ENCODE peak calls at places on chromosomes 13 and 19, in six cellular contexts. L is tibial nerve, P is tibial artery, W is testis, K is left ventricle myocardium inferior, X is RWPE2. T is an unnamed sample.

GRCh38 chr13:29537736-29538624 is 57.5 kb downstream of the SLC7A1 start:
- DNase-seq in L (no peak), W (no peak), P (no peak), K (no peak), X (no peak), T (no peak)

GRCh38 chr19:40689339-40690049 is 957 bp downstream of the NUMBL start:
- DNase-seq in K (peak), P (peak), W (no peak), X (peak), L (no peak), T (no peak)

GRCh38 chr13:108948269-108948671 is 318.9 kb downstream of the MYO16 start:
- DNase-seq in L (no peak), W (peak), X (no peak), K (no peak), P (no peak), T (no peak)

GRCh38 chr19:1453525-1454371 is 3.8 kb downstream of the APC2 start:
- DNase-seq in P (no peak), X (no peak), L (peak), K (no peak), W (peak), T (no peak)

GRCh38 chr13:57629821-57630235 is 1.7 kb upstream of the PCDH17 start:
- DNase-seq in L (no peak), K (peak), X (peak), P (peak), W (peak), T (no peak)

GRCh38 chr19:20078696-20079095 is 896 bp downstream of the ZNF90 start:
- DNase-seq in K (peak), P (peak), X (no peak), L (no peak), W (peak), T (no peak)

GRCh38 chr19:13212759-13213330 is 62.6 kb downstream of the IER2 start:
- DNase-seq in K (peak), W (peak), L (no peak), X (no peak), P (no peak), T (no peak)

GRCh38 chr19:53504903-53505302 is 33.0 kb upstream of the ZNF331 start:
- DNase-seq in P (peak), X (no peak), L (no peak), W (peak), K (no peak), T (no peak)

GRCh38 chr13:45255253-45255987 is 54.6 kb upstream of the KCTD4 start:
- DNase-seq in L (no peak), K (no peak), P (no peak), W (no peak), X (no peak), T (no peak)

GRCh38 chr19:38617283-38617763 is 430 bp downstream of the MAP4K1 start:
- DNase-seq in W (no peak), P (no peak), K (no peak), X (no peak), L (no peak), T (no peak)

GRCh38 chr19:33630880-33631627 is 9.3 kb downstream of the CHST8 start:
- DNase-seq in L (no peak), W (no peak), X (no peak), K (no peak), P (no peak), T (no peak)

GRCh38 chr13:27245610-27246009 is 5.7 kb upstream of the RPL21 start:
- DNase-seq in L (no peak), X (no peak), K (no peak), P (no peak), W (no peak), T (no peak)

GRCh38 chr19:51333836-51334460 is 8.0 kb downstream of the VSIG10L start:
- DNase-seq in K (no peak), W (peak), L (no peak), X (no peak), P (no peak), T (no peak)

GRCh38 chr19:55677572-55678028 is 2.6 kb downstream of the EPN1 start:
- DNase-seq in P (no peak), K (no peak), X (no peak), W (no peak), L (no peak), T (no peak)

GRCh38 chr13:20241593-20241992 is 9.5 kb upstream of the GJB6 start:
- DNase-seq in P (no peak), X (no peak), L (no peak), W (no peak), K (no peak), T (no peak)

GRCh38 chr13:81116461-81117282 is 775.7 kb upstream of the SPRY2 start:
- DNase-seq in W (no peak), L (no peak), P (no peak), K (no peak), X (no peak), T (no peak)

GRCh38 chr13:32347651-32348050 is 32.3 kb downstream of the BRCA2 start:
- DNase-seq in L (no peak), K (no peak), X (no peak), W (no peak), P (no peak), T (no peak)

GRCh38 chr13:79405831-79406596 is at the start of gene RBM26:
- DNase-seq in L (peak), K (peak), W (peak), P (peak), X (peak), T (peak)

GRCh38 chr13:82878536-82878935 is 1003.7 kb downstream of the SLITRK1 start:
- DNase-seq in W (no peak), L (no peak), K (no peak), P (no peak), X (no peak), T (no peak)

GRCh38 chr13:46288570-46289259 is 77.0 kb downstream of the LRRC63 start:
- DNase-seq in P (no peak), L (no peak), W (no peak), K (no peak), X (no peak), T (no peak)

GRCh38 chr19:41607668-41608067 is 19.2 kb downstream of the CEACAM4 start:
- DNase-seq in W (no peak), P (no peak), L (no peak), K (no peak), X (no peak), T (no peak)

GRCh38 chr19:31546561-31546960 is 197.3 kb upstream of the TSHZ3 start:
- DNase-seq in P (no peak), X (no peak), K (no peak), L (no peak), W (no peak), T (no peak)

GRCh38 chr13:113080901-113081521 is 24.6 kb upstream of the F7 start:
- DNase-seq in L (no peak), X (no peak), W (no peak), P (no peak), K (no peak), T (no peak)

GRCh38 chr13:30738946-30739528 is 3.7 kb downstream of the ALOX5AP start:
- DNase-seq in X (no peak), L (no peak), K (no peak), P (no peak), W (no peak), T (no peak)

GRCh38 chr19:49782515-49782914 is 15.7 kb downstream of the AP2A1 start:
- DNase-seq in X (no peak), P (no peak), W (no peak), K (no peak), L (no peak), T (no peak)

GRCh38 chr19:45346449-45346848 is 5.9 kb downstream of the KLC3 start:
- DNase-seq in K (no peak), L (no peak), P (no peak), X (no peak), W (no peak), T (no peak)

GRCh38 chr19:53945441-53945840 is 17.3 kb upstream of the CACNG8 start:
- DNase-seq in W (no peak), P (no peak), K (no peak), L (no peak), X (no peak), T (no peak)

GRCh38 chr19:15015946-15016542 is 33.2 kb upstream of the CASP14 start:
- DNase-seq in W (peak), X (no peak), L (no peak), P (no peak), K (no peak), T (no peak)

GRCh38 chr19:23071087-23071511 is 45.7 kb upstream of the ZNF730 start:
- DNase-seq in X (no peak), L (no peak), W (peak), P (no peak), K (peak), T (no peak)

GRCh38 chr19:28846094-28846812 is 366.7 kb downstream of the UQCRFS1 start:
- DNase-seq in X (no peak), W (no peak), P (no peak), K (no peak), L (no peak), T (no peak)

GRCh38 chr19:38674388-38675133 is 27.1 kb downstream of the ACTN4 start:
- DNase-seq in W (no peak), P (no peak), X (no peak), K (no peak), L (no peak), T (no peak)

GRCh38 chr13:104416973-104417372 is 1350.8 kb upstream of the SLC10A2 start:
- DNase-seq in W (no peak), K (no peak), L (no peak), P (no peak), X (no peak), T (no peak)

GRCh38 chr13:92950771-92951170 is 275.8 kb upstream of the GPC6 start:
- DNase-seq in X (no peak), K (no peak), L (no peak), W (no peak), P (no peak), T (no peak)

GRCh38 chr13:92952161-92952560 is 274.4 kb upstream of the GPC6 start:
- DNase-seq in K (no peak), W (no peak), X (no peak), P (no peak), L (no peak), T (no peak)

GRCh38 chr13:92951273-92951820 is 275.3 kb upstream of the GPC6 start:
- DNase-seq in W (no peak), X (no peak), P (no peak), K (no peak), L (no peak), T (no peak)

GRCh38 chr13:92959790-92960189 is 266.8 kb upstream of the GPC6 start:
- DNase-seq in X (no peak), K (no peak), P (no peak), W (no peak), L (no peak), T (no peak)

GRCh38 chr13:92954746-92955145 is 271.9 kb upstream of the GPC6 start:
- DNase-seq in X (no peak), K (no peak), P (no peak), L (no peak), W (no peak), T (no peak)
- H3K27ac ChIP-seq in X (no peak), K (no peak), P (no peak), L (no peak), W (no peak), T (no peak)

DNA sequence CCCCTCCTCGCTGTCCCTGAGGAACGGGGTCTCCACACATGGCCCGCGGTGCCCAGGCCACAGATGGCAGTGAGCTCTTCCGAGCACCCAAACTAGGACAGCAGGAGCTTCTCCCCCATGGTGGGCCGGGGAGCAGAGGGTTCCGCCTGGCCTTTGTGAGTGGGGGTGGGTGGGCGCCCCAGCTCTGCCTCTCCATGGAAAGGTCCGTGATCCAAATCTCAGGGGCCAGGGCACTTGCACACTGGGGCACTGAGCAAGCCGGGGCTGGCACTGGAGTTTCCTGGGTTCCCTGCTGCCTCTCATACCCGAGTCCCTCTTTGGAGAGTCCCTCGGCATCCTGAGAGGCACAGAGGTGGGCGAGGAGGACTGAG is 2.2 kb upstream of the DIRAS1 start:
- DNase-seq in P (no peak), X (no peak), L (no peak), K (no peak), W (no peak), T (no peak)
- H3K27ac ChIP-seq in P (peak), X (no peak), L (no peak), K (peak), W (peak), T (peak)

DNA sequence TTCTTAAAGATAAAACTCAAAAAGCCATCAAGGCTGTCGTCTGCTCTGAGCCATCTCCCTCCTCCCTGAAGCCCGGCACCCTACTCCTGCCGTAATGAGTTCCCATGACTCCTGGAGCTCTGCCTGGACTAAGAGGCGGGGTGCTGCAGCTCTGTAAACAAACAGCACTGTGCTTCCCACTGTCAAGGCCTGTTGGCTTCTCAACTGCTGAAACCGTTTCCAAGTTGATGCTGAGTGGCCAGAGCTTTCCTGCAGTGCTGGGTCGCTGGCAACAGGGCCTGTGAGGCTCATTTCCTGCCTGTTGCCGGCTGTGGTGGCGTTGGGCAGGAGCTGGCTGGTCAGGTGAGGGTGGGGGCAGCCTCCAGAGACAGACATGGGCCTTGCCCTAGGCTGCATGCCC is 26.7 kb upstream of the ISYNA1 start:
- DNase-seq in L (peak), K (peak), P (peak), W (peak), X (no peak), T (peak)
- H3K27ac ChIP-seq in L (peak), K (peak), P (peak), W (peak), X (peak), T (peak)

DNA sequence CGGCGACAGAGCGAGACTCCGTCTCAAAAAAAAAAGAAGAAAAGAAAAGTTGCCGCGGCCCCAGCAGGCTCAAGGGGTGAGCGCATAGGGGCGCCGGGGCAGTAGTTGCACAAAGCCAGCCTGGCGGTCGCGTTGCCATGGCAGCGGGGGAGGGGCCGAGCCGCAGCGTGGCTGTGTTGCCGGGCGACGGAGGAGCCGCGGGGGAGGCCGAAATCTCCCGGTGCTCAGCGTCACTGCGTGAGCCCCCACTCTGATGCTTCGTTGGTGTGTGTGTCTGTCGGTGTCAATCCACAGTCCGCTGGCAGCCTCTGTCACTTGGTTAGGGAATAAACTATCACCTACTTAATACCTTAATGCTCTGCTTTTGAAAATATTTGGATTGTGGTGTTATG is 82.9 kb upstream of the C1QTNF9B start:
- DNase-seq in W (peak), P (peak), K (peak), L (peak), X (no peak), T (peak)
- H3K27ac ChIP-seq in W (no peak), P (peak), K (peak), L (peak), X (no peak), T (peak)

DNA sequence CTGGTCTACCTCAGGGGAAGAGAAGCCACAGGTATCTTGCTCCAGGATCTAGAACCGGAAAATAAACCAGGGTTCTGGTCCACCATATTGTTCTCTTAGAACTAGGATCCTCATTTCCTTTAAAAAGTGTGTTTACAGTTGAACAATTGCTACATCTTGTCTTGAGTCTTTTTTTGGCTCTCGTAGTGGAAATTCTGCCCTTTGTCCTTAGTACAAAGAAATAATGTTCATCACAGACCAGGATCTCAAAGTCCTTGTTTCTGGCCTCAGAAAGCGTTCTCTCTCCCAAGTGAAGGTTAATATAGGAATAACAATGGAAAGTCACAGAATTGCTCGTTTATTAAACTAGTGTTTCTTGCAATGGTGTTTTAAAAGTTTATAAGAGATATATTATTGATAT is 20.8 kb downstream of the KLF2 start:
- DNase-seq in W (no peak), K (no peak), X (no peak), L (no peak), P (no peak), T (no peak)
- H3K27ac ChIP-seq in W (peak), K (peak), X (no peak), L (no peak), P (no peak), T (no peak)

GRCh38 chr13:97371486-97372109 is 62.4 kb upstream of the RAP2A start:
- DNase-seq in W (no peak), X (no peak), K (no peak), L (no peak), P (no peak), T (no peak)

GRCh38 chr13:97367427-97367826 is 66.5 kb upstream of the RAP2A start:
- DNase-seq in P (no peak), K (no peak), W (no peak), L (no peak), X (no peak), T (peak)

GRCh38 chr13:97369269-97369893 is 64.6 kb upstream of the RAP2A start:
- DNase-seq in K (no peak), P (no peak), L (no peak), X (no peak), W (no peak), T (no peak)

GRCh38 chr13:97367016-97367415 is 67.0 kb upstream of the RAP2A start:
- DNase-seq in X (no peak), W (no peak), P (no peak), L (no peak), K (no peak), T (no peak)

GRCh38 chr13:97372929-97373328 is 61.0 kb upstream of the RAP2A start:
- DNase-seq in K (no peak), X (no peak), P (no peak), W (no peak), L (no peak), T (no peak)
- H3K27ac ChIP-seq in K (no peak), X (no peak), P (no peak), W (no peak), L (no peak), T (no peak)

DNA sequence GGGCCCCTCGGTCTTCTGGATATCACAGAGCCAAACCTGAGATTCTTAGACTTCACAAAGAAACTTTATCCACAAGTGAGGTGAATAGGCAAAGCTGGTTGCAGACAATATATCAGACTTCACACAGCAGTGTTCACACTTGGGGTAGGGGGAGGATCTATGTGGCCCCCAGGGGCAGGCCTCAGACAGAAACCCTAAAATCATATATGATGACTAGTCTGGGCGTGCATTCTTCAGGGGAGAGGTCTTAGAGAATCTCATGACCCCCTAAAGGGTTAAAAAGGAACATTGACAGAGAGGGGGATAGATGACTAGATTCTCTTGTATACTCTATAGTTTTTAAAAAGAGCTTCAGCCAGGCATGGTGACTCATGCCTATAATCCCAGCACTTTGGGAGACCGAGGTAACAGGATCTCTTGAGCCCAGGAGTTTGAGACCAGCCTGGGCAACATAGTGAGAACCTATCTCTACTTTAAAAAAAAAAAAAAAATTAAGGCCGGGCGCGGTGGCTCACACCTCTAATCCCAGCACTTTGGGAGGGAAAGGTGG is 2.8 kb downstream of the TYROBP start:
- DNase-seq in L (no peak), W (no peak), K (no peak), X (no peak), P (no peak), T (no peak)
- H3K27ac ChIP-seq in L (no peak), W (no peak), K (peak), X (no peak), P (no peak), T (peak)